ENCODE peak calls at places on chromosomes 1 and 21, in six cellular contexts. S, G, J, U, H and E are unnamed samples.
A peak's percentile ranks its signal among the peaks of the same experiment; 100 is the strongest.

GRCh38 chr1:8408151-8408839 is 90.4 kb downstream of the SLC45A1 start:
- DNase-seq in J (no peak), G (peak; percentile 86), H (no peak), S (peak; percentile 85), U (no peak), E (no peak)

GRCh38 chr1:11842154-11843041 is 5.2 kb downstream of the NPPA start:
- DNase-seq in U (no peak), G (no peak), J (no peak), S (no peak), H (peak; percentile 93), E (no peak)

GRCh38 chr1:51906306-51907078 is 28.0 kb upstream of the NRDC start:
- DNase-seq in G (no peak), S (no peak), H (no peak), J (no peak), U (no peak), E (no peak)

GRCh38 chr1:227941509-227942020 is 6.2 kb downstream of the WNT9A start:
- DNase-seq in G (no peak), J (no peak), H (no peak), S (peak; percentile 25), U (no peak), E (no peak)

GRCh38 chr1:243595527-243596206 is 254.4 kb downstream of the AKT3 start:
- DNase-seq in H (no peak), G (no peak), U (no peak), J (no peak), S (no peak), E (no peak)

GRCh38 chr1:151846062-151846568 is 6.5 kb upstream of the C2CD4D start:
- DNase-seq in H (peak; percentile 47), S (no peak), U (peak; percentile 24), G (no peak), J (no peak), E (no peak)

GRCh38 chr1:216820345-216820744 is 97.1 kb upstream of the ESRRG start:
- DNase-seq in J (no peak), H (no peak), S (no peak), U (no peak), G (no peak), E (no peak)

GRCh38 chr1:159922499-159923202 is 2.7 kb downstream of the TAGLN2 start:
- DNase-seq in G (no peak), H (peak; percentile 58), J (no peak), U (no peak), S (peak; percentile 51), E (no peak)

GRCh38 chr1:46179138-46180081 is 3.1 kb upstream of the P3R3URF start:
- DNase-seq in H (peak; percentile 91), G (peak; percentile 92), J (no peak), S (peak; percentile 87), U (peak; percentile 80), E (peak; percentile 77)

GRCh38 chr1:112253366-112253765 is 142.6 kb upstream of the CTTNBP2NL start:
- DNase-seq in G (no peak), J (no peak), H (no peak), S (no peak), U (no peak), E (no peak)

GRCh38 chr21:45662623-45663015 is 19.1 kb downstream of the PCBP3 start:
- DNase-seq in S (no peak), U (no peak), H (no peak), J (no peak), G (no peak), E (no peak)

GRCh38 chr1:244970236-244970652 is 105.9 kb upstream of the HNRNPU start:
- DNase-seq in G (no peak), S (peak; percentile 71), H (peak; percentile 88), J (no peak), U (peak; percentile 42), E (no peak)

GRCh38 chr1:13498553-13498952 is 15.2 kb downstream of the LRRC38 start:
- DNase-seq in S (no peak), H (no peak), U (no peak), J (no peak), G (no peak), E (no peak)

GRCh38 chr1:67589519-67590233 is 95.3 kb upstream of the GADD45A start:
- DNase-seq in S (no peak), U (no peak), G (no peak), H (peak; percentile 45), J (no peak), E (no peak)

DNA sequence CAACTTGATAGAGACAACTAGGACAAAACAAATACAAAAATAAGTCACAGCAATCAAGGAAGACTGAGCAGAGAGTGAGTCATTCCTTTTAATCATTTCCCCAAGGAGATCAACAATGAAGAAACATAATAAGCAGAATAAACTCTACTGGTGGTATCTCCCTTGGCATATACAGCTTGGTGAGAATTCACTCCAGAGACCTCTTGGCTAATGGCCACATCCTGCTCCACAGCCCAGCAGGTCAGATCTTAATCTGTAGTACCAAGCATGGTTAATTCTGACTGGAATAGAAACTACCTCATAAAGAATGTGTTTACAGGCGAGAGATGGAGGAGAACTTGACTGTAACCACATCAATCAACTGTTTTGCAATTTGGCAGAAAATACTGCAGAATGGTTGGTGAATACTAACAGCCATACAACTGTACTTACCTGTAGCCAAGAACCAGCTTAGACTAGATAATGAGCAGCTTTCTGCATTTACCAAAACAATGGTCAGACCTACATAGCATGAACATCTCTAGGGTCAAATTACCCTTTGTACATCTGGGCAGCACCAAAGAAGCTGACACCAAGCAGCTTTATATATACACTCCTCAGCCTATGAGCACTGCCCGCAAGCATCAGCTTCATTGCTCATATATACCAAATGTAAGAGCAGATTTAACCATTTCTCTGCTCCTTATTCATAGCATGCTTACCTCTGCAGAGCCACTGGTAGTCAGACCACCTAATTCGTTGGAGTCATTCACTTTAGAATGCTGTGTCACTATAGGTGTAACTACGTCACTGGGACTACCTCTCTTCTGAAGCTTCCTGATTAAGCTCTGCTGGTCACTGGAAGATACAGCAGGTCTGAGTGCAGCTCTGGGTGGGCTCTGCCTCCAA is 51.0 kb downstream of the KIAA0319L start:
- DNase-seq in H (peak; percentile 55), U (peak; percentile 13), G (peak; percentile 72), J (peak; percentile 20), S (peak; percentile 43), E (no peak)
- TF ChIP-seq POLR2A in H (no peak), U (no peak), G (no peak), J (no peak), S (no peak), E (no peak)

DNA sequence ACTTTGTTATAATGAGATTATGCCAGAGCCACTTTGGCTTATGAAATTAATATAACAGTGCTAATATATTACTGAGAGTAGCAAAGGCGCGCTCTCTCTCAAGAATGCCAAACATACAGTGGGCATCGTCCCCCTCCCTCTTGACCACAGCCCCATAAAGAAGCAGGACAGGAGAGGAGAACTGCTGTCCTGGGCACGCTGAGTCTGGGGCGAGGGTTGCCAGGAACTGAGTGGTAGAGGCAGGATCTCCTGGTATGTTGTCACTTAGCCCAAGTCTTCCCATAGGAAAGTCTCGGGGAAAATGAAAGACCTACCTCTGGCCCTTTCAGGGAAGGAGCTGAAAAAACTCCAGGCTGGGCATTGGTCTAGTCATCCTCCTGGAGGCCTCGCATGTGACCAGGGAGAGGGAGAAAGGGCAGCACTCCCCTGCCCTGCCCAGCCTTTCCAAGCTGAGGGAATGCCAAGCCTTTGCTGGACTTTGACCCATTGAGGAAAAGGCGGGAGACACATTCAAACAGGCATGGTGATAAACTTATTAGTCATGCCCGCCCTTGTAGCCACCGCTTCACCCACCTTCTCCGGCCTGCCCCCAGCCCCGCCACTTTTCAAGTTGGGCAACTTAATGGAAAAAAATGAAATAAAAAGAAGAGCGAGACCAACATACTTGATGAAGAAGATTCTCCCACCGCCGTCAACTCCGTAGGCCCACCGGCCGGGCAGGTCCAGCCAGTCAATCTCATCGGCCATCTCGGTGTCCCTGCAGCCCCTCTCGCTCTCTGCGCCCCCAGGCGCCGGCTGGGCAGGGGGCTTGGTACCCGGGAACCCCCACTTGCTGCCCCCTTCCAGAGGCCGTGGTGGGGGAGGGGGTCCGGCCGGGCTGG is 17.4 kb upstream of the PLEKHA6 start:
- DNase-seq in U (peak; percentile 33), G (no peak), J (no peak), S (peak; percentile 91), H (no peak), E (no peak)
- TF ChIP-seq POLR2A in U (no peak), G (no peak), J (no peak), S (no peak), H (no peak), E (no peak)

DNA sequence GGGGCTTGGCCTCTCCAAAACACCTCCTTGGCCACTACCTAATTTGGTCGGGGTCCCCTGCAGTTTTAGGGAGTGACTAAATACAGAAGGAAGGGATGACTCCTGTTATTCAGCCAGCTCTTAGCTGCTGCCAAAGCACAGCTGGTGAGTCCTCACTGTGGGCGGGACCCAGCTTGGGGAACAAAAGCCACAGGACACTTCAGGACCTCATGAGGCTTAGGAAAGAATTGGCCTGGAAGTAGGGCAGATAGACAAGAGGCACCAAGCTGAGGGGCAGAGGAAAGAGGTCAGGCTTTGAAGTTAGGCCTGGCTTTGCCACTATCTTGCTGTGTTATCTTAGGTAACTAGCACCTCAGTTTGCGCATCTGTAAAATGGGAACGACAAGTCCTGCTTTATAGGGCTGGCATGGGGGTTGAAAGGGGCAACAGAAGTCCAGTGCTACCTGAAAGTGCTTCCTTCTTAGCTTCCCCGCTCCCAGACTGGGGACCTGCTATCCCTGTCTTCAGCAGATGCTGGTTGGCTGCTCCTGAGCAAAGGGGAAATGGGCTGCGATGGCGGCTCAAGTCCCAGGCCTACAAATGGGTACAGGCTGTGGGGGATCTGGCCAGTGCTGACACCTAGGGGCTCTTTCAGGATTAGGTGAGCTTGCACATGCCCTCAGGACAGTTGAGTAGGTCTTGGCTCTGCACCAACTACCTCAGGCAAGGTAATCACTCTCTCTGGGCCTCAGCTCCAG is 15.7 kb downstream of the IFI6 start:
- DNase-seq in J (no peak), S (no peak), U (no peak), H (no peak), G (no peak), E (peak; percentile 58)
- TF ChIP-seq POLR2A in J (no peak), S (no peak), U (no peak), H (no peak), G (no peak), E (no peak)

GRCh38 chr1:150161747-150162581 is 12.2 kb downstream of the PLEKHO1 start:
- DNase-seq in G (no peak), U (no peak), J (no peak), H (no peak), S (no peak), E (no peak)
- TF ChIP-seq POLR2A in G (no peak), U (no peak), J (peak; percentile 89), H (no peak), S (no peak), E (no peak)

GRCh38 chr1:32701421-32701911 is 1.1 kb downstream of the SYNC start:
- DNase-seq in U (no peak), J (no peak), H (no peak), S (no peak), G (no peak), E (no peak)
- TF ChIP-seq POLR2A in U (no peak), J (no peak), H (no peak), S (no peak), G (no peak), E (no peak)

GRCh38 chr1:43530483-43531452 is at the start of gene PTPRF:
- DNase-seq in S (peak; percentile 78), G (peak; percentile 77), U (no peak), J (no peak), H (peak; percentile 89), E (peak; percentile 73)
- TF ChIP-seq POLR2A in S (no peak), G (peak; percentile 57), U (peak; percentile 52), J (no peak), H (no peak), E (no peak)